ENCODE peak calls at places on chromosomes 3 and 15, in seven cellular contexts. U is K562, K is HCT116, X is GM12878, S is HepG2, Z is SK-N-SH, B is H1. O is an unnamed sample.

GRCh38 chr3:5095879-5096278 is 26.2 kb upstream of the ARL8B start:
- DNase-seq in X (no peak), S (no peak), B (peak; percentile 76), U (no peak), Z (peak; percentile 90), K (no peak), O (no peak)

GRCh38 chr3:8423307-8423706 is 78.3 kb upstream of the LMCD1 start:
- DNase-seq in U (no peak), B (no peak), X (no peak), K (no peak), S (no peak), Z (no peak), O (no peak)

GRCh38 chr3:159273608-159274007 is 471.8 kb downstream of the MFSD1 start:
- DNase-seq in B (peak; percentile 69), K (no peak), U (no peak), Z (no peak), X (no peak), S (peak; percentile 6), O (peak; percentile 87)

GRCh38 chr3:162170581-162170980 is 674.0 kb downstream of the OTOL1 start:
- DNase-seq in S (no peak), X (no peak), B (no peak), K (no peak), Z (no peak), U (no peak), O (no peak)

GRCh38 chr15:64685230-64685886 is 90.0 kb downstream of the RBPMS2 start:
- DNase-seq in Z (no peak), K (no peak), S (no peak), X (no peak), U (no peak), B (no peak), O (no peak)

GRCh38 chr15:32855942-32856341 is 138.1 kb downstream of the GREM1 start:
- DNase-seq in K (peak; percentile 45), X (no peak), S (peak; percentile 81), Z (no peak), U (no peak), B (no peak), O (no peak)

GRCh38 chr3:140466535-140466934 is 211.3 kb upstream of the TRIM42 start:
- DNase-seq in S (no peak), K (no peak), U (no peak), X (no peak), Z (no peak), B (no peak), O (no peak)

GRCh38 chr15:90956551-90957104 is 1.9 kb downstream of the RCCD1 start:
- DNase-seq in U (peak; percentile 37), K (no peak), B (peak; percentile 94), Z (peak; percentile 96), S (no peak), X (no peak), O (peak; percentile 74)

GRCh38 chr3:126340081-126340511 is 17.1 kb downstream of the KLF15 start:
- DNase-seq in Z (no peak), S (no peak), B (peak; percentile 31), X (no peak), K (no peak), U (no peak), O (no peak)

GRCh38 chr15:39852237-39852636 is 67.8 kb downstream of the GPR176 start:
- DNase-seq in K (no peak), U (no peak), S (no peak), B (no peak), Z (no peak), X (no peak), O (no peak)

GRCh38 chr3:37932505-37932904 is 58.1 kb upstream of the VILL start:
- DNase-seq in K (no peak), B (no peak), X (no peak), S (no peak), U (no peak), Z (no peak), O (no peak)

GRCh38 chr15:70604671-70605070 is 158.7 kb downstream of the UACA start:
- DNase-seq in B (no peak), Z (no peak), X (no peak), S (peak; percentile 47), K (no peak), U (no peak), O (no peak)

GRCh38 chr15:32831458-32831857 is 113.7 kb downstream of the GREM1 start:
- DNase-seq in B (no peak), U (no peak), K (no peak), Z (no peak), X (no peak), S (no peak), O (no peak)

GRCh38 chr15:50718700-50719125 is 32.1 kb upstream of the TRPM7 start:
- DNase-seq in U (no peak), B (no peak), Z (no peak), X (no peak), S (peak; percentile 94), K (no peak), O (no peak)

GRCh38 chr3:72411102-72411501 is 437.1 kb downstream of the SHQ1 start:
- DNase-seq in S (no peak), U (no peak), K (no peak), Z (no peak), X (no peak), B (no peak), O (no peak)

GRCh38 chr3:5149306-5149880 is 27.3 kb downstream of the ARL8B start:
- DNase-seq in K (no peak), U (no peak), X (no peak), B (no peak), Z (no peak), S (no peak), O (no peak)

GRCh38 chr15:76898102-76898501 is 7.0 kb downstream of the SCAPER start:
- DNase-seq in X (no peak), U (no peak), K (no peak), S (no peak), Z (no peak), B (no peak), O (peak; percentile 78)

GRCh38 chr3:72836923-72837322 is 11.3 kb downstream of the SHQ1 start:
- DNase-seq in S (no peak), Z (no peak), K (no peak), X (no peak), B (no peak), U (no peak), O (no peak)

GRCh38 chr15:48392356-48392755 is 61.1 kb downstream of the DUT start:
- DNase-seq in S (no peak), B (no peak), U (no peak), K (no peak), Z (no peak), X (no peak), O (no peak)

GRCh38 chr3:127456471-127457093 is 134.0 kb downstream of the TPRA1 start:
- DNase-seq in Z (no peak), S (no peak), K (no peak), X (no peak), B (peak; percentile 62), U (no peak), O (no peak)

GRCh38 chr3:97952280-97952679 is 20.0 kb downstream of the RIOX2 start:
- DNase-seq in Z (no peak), X (no peak), S (no peak), B (no peak), K (no peak), U (no peak), O (no peak)

GRCh38 chr3:45915518-45916231 is 27.6 kb upstream of the CXCR6 start:
- DNase-seq in U (peak; percentile 42), X (peak; percentile 98), B (no peak), K (peak; percentile 7), Z (no peak), S (no peak), O (no peak)

GRCh38 chr3:36817806-36818205 is 53.5 kb upstream of the DCLK3 start:
- DNase-seq in X (no peak), B (no peak), U (no peak), Z (no peak), S (no peak), K (no peak), O (no peak)

GRCh38 chr3:46540550-46540949 is 25.6 kb downstream of the LRRC2 start:
- DNase-seq in X (no peak), Z (no peak), S (no peak), U (no peak), B (no peak), K (no peak), O (no peak)

GRCh38 chr15:43249699-43250203 is 17.0 kb downstream of the TGM5 start:
- DNase-seq in X (peak; percentile 94), S (no peak), K (no peak), Z (no peak), U (no peak), B (no peak), O (no peak)

GRCh38 chr3:140922634-140923033 is 19.0 kb upstream of the SLC25A36 start:
- DNase-seq in X (no peak), Z (no peak), U (peak; percentile 19), B (no peak), K (no peak), S (no peak), O (no peak)

GRCh38 chr3:29226709-29227108 is 54.2 kb upstream of the RBMS3 start:
- DNase-seq in B (no peak), Z (no peak), K (no peak), U (no peak), S (no peak), X (no peak), O (no peak)
- TF ChIP-seq JUND in B (no peak), Z (no peak), K (no peak), U (no peak), S (no peak), X (no peak), O (no peak)

GRCh38 chr15:41464889-41465580 is 28.6 kb upstream of the ITPKA start:
- DNase-seq in B (no peak), K (no peak), X (no peak), Z (no peak), U (no peak), S (no peak), O (no peak)

GRCh38 chr15:41466711-41467110 is 27.0 kb upstream of the ITPKA start:
- DNase-seq in Z (no peak), B (no peak), U (no peak), S (no peak), K (no peak), X (no peak), O (no peak)

GRCh38 chr15:41462396-41462795 is 31.3 kb upstream of the ITPKA start:
- DNase-seq in S (no peak), U (no peak), X (no peak), Z (no peak), K (no peak), B (no peak), O (no peak)

GRCh38 chr15:41465822-41466421 is 27.8 kb upstream of the ITPKA start:
- DNase-seq in U (peak; percentile 39), B (no peak), S (peak; percentile 50), Z (peak; percentile 62), X (no peak), K (peak; percentile 45), O (no peak)
- TF ChIP-seq JUND in U (no peak), B (no peak), S (no peak), Z (no peak), X (no peak), K (no peak), O (no peak)

GRCh38 chr15:75817151-75817935 is 25.9 kb upstream of the UBE2Q2 start:
- DNase-seq in U (no peak), X (no peak), S (no peak), B (no peak), K (no peak), Z (no peak), O (no peak)
- TF ChIP-seq JUND in U (no peak), X (no peak), S (no peak), B (no peak), K (no peak), Z (no peak), O (no peak)

DNA sequence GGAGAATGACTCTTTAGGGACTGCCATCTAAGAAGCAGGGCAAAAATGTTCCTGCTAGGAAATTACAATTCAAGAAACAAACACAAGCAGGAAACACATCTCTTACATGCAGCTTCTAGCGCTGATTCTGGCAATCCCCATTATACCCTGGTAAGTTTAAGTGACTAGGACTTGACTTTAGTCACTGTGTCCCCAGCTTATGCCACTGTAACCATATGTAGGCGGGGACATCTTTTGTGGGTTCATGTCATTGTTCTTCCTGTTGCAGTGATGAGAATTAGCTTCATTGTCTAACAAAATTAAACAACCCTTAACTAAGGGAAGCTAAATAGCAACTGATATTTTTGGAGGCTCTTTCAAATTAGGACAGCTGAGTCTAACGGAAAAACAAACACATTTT is 17.9 kb upstream of the FAM81A start:
- DNase-seq in K (no peak), U (no peak), X (no peak), Z (no peak), B (no peak), S (no peak), O (no peak)
- TF ChIP-seq JUND in K (no peak), U (no peak), X (no peak), Z (no peak), B (no peak), S (no peak), O (no peak)

O was measured in T47D.